ENCODE peak calls at places on chromosomes 12 and 14, in ten cellular contexts. One of them, this sample, is unnamed.

GRCh38 chr12:98752726-98753125 is 107.6 kb downstream of the APAF1 start:
- DNase-seq in cardiac fibroblast: no peak
- DNase-seq in hepatocyte: no peak
- DNase-seq in foreskin fibroblast: no peak
- DNase-seq in BE2C: no peak
- DNase-seq in keratinocyte: no peak
- DNase-seq in HFFc6: peak
- DNase-seq in epithelial cell of esophagus: peak
- DNase-seq in thoracic aorta: no peak
- DNase-seq in IMR-90: peak
- DNase-seq in this sample: no peak

GRCh38 chr12:104720346-104721064 is 237.6 kb downstream of the SLC41A2 start:
- DNase-seq in epithelial cell of esophagus: no peak
- DNase-seq in keratinocyte: no peak
- DNase-seq in hepatocyte: no peak
- DNase-seq in HFFc6: no peak
- DNase-seq in thoracic aorta: no peak
- DNase-seq in BE2C: no peak
- DNase-seq in foreskin fibroblast: no peak
- DNase-seq in cardiac fibroblast: no peak
- DNase-seq in IMR-90: peak
- DNase-seq in this sample: no peak

GRCh38 chr12:24997970-24998582 is 49.2 kb upstream of the BCAT1 start:
- DNase-seq in epithelial cell of esophagus: no peak
- DNase-seq in hepatocyte: no peak
- DNase-seq in cardiac fibroblast: peak
- DNase-seq in IMR-90: peak
- DNase-seq in thoracic aorta: no peak
- DNase-seq in keratinocyte: peak
- DNase-seq in HFFc6: peak
- DNase-seq in foreskin fibroblast: peak
- DNase-seq in BE2C: no peak
- DNase-seq in this sample: no peak

GRCh38 chr12:49810159-49810459 is 18.1 kb downstream of the NCKAP5L start:
- DNase-seq in foreskin fibroblast: no peak
- DNase-seq in epithelial cell of esophagus: no peak
- DNase-seq in HFFc6: no peak
- DNase-seq in keratinocyte: no peak
- DNase-seq in IMR-90: no peak
- DNase-seq in hepatocyte: no peak
- DNase-seq in BE2C: no peak
- DNase-seq in cardiac fibroblast: no peak
- DNase-seq in thoracic aorta: no peak
- DNase-seq in this sample: no peak

GRCh38 chr12:94941440-94941862 is 62.0 kb downstream of the NDUFA12 start:
- DNase-seq in thoracic aorta: peak
- DNase-seq in BE2C: peak
- DNase-seq in keratinocyte: peak
- DNase-seq in cardiac fibroblast: peak
- DNase-seq in foreskin fibroblast: peak
- DNase-seq in IMR-90: peak
- DNase-seq in HFFc6: peak
- DNase-seq in hepatocyte: peak
- DNase-seq in epithelial cell of esophagus: peak
- DNase-seq in this sample: peak

GRCh38 chr12:54958048-54958658 is 26.4 kb downstream of the TESPA1 start:
- DNase-seq in keratinocyte: peak
- DNase-seq in foreskin fibroblast: peak
- DNase-seq in HFFc6: peak
- DNase-seq in BE2C: peak
- DNase-seq in IMR-90: peak
- DNase-seq in thoracic aorta: no peak
- DNase-seq in epithelial cell of esophagus: peak
- DNase-seq in hepatocyte: peak
- DNase-seq in cardiac fibroblast: peak
- DNase-seq in this sample: peak

GRCh38 chr12:108807996-108808725 is 49.2 kb downstream of the SSH1 start:
- DNase-seq in cardiac fibroblast: no peak
- DNase-seq in epithelial cell of esophagus: no peak
- DNase-seq in hepatocyte: no peak
- DNase-seq in thoracic aorta: no peak
- DNase-seq in HFFc6: no peak
- DNase-seq in foreskin fibroblast: no peak
- DNase-seq in keratinocyte: no peak
- DNase-seq in IMR-90: no peak
- DNase-seq in BE2C: no peak
- DNase-seq in this sample: no peak

GRCh38 chr14:56887211-56887610 is 76.9 kb upstream of the OTX2 start:
- DNase-seq in cardiac fibroblast: no peak
- DNase-seq in hepatocyte: no peak
- DNase-seq in thoracic aorta: no peak
- DNase-seq in epithelial cell of esophagus: no peak
- DNase-seq in IMR-90: no peak
- DNase-seq in BE2C: no peak
- DNase-seq in HFFc6: no peak
- DNase-seq in keratinocyte: no peak
- DNase-seq in foreskin fibroblast: no peak
- DNase-seq in this sample: no peak

GRCh38 chr12:95083471-95083870 is 10.1 kb upstream of the NR2C1 start:
- DNase-seq in cardiac fibroblast: peak
- DNase-seq in hepatocyte: no peak
- DNase-seq in keratinocyte: no peak
- DNase-seq in thoracic aorta: no peak
- DNase-seq in IMR-90: peak
- DNase-seq in BE2C: no peak
- DNase-seq in HFFc6: peak
- DNase-seq in epithelial cell of esophagus: no peak
- DNase-seq in foreskin fibroblast: no peak
- DNase-seq in this sample: no peak

DNA sequence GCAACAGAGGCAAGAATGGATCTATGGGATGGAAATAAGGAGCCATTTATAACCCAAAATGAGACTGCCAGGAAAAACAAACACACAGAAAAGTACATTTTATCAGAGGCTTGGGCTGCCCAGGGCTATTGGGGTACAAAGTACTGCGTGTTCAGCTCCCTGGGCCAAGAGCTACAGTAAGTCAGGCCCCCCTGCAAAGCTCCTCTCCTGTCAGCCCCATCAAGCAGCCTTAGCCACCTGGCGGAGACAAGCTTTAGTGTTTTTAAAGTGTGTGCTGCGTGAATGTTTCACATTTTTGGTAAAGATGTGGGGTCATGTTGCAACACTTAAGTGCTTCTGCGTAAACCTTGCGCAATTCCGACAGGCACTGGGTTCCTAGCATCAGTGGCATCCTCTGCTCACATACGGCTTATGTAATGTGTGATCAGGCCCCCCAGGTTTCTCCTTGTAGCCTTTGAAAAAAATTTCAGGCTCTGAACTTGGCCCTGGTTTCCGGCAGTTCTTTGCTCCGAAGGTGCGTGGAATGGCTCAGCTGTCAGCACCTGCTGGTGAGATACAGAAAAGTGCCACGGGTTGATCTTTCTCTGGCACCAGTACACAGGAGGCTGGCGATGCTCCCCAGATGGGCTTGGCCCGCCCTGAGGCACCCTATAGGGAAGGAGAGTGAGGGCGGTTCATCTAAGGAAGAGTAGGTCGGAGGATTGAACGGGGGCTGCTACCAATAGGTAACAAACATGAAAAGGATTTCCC is 198.7 kb upstream of the EEA1 start:
- DNase-seq in foreskin fibroblast: peak
- DNase-seq in HFFc6: peak
- DNase-seq in IMR-90: peak
- DNase-seq in thoracic aorta: peak
- DNase-seq in cardiac fibroblast: peak
- DNase-seq in keratinocyte: no peak
- DNase-seq in hepatocyte: peak
- DNase-seq in epithelial cell of esophagus: peak
- DNase-seq in BE2C: peak
- DNase-seq in this sample: peak
- TF ChIP-seq CTCF in foreskin fibroblast: no peak
- TF ChIP-seq CTCF in HFFc6: peak
- TF ChIP-seq CTCF in IMR-90: peak
- TF ChIP-seq CTCF in thoracic aorta: peak
- TF ChIP-seq CTCF in cardiac fibroblast: peak
- TF ChIP-seq CTCF in keratinocyte: peak
- TF ChIP-seq CTCF in hepatocyte: peak
- TF ChIP-seq CTCF in epithelial cell of esophagus: peak
- TF ChIP-seq CTCF in BE2C: no peak
- TF ChIP-seq CTCF in this sample: peak

GRCh38 chr14:22106700-22107697 is 433.4 kb upstream of the OR4E1 start:
- DNase-seq in hepatocyte: no peak
- DNase-seq in HFFc6: no peak
- DNase-seq in cardiac fibroblast: no peak
- DNase-seq in IMR-90: peak
- DNase-seq in keratinocyte: peak
- DNase-seq in foreskin fibroblast: no peak
- DNase-seq in thoracic aorta: no peak
- DNase-seq in BE2C: no peak
- DNase-seq in epithelial cell of esophagus: peak
- DNase-seq in this sample: peak

GRCh38 chr14:22113401-22113800 is 439.8 kb upstream of the OR4E1 start:
- DNase-seq in thoracic aorta: no peak
- DNase-seq in hepatocyte: no peak
- DNase-seq in epithelial cell of esophagus: no peak
- DNase-seq in BE2C: no peak
- DNase-seq in foreskin fibroblast: no peak
- DNase-seq in keratinocyte: no peak
- DNase-seq in HFFc6: no peak
- DNase-seq in cardiac fibroblast: no peak
- DNase-seq in IMR-90: no peak
- DNase-seq in this sample: no peak

GRCh38 chr14:22107734-22108133 is 434.1 kb upstream of the OR4E1 start:
- DNase-seq in BE2C: no peak
- DNase-seq in epithelial cell of esophagus: no peak
- DNase-seq in IMR-90: no peak
- DNase-seq in keratinocyte: no peak
- DNase-seq in HFFc6: no peak
- DNase-seq in thoracic aorta: no peak
- DNase-seq in cardiac fibroblast: no peak
- DNase-seq in foreskin fibroblast: no peak
- DNase-seq in hepatocyte: no peak
- DNase-seq in this sample: no peak

GRCh38 chr14:22112004-22112403 is 438.4 kb upstream of the OR4E1 start:
- DNase-seq in HFFc6: no peak
- DNase-seq in IMR-90: no peak
- DNase-seq in BE2C: peak
- DNase-seq in foreskin fibroblast: no peak
- DNase-seq in epithelial cell of esophagus: peak
- DNase-seq in cardiac fibroblast: no peak
- DNase-seq in hepatocyte: peak
- DNase-seq in keratinocyte: no peak
- DNase-seq in thoracic aorta: no peak
- DNase-seq in this sample: peak
- TF ChIP-seq CTCF in HFFc6: peak
- TF ChIP-seq CTCF in IMR-90: peak
- TF ChIP-seq CTCF in BE2C: peak
- TF ChIP-seq CTCF in foreskin fibroblast: peak
- TF ChIP-seq CTCF in epithelial cell of esophagus: peak
- TF ChIP-seq CTCF in cardiac fibroblast: peak
- TF ChIP-seq CTCF in hepatocyte: peak
- TF ChIP-seq CTCF in keratinocyte: peak
- TF ChIP-seq CTCF in thoracic aorta: no peak
- TF ChIP-seq CTCF in this sample: peak

GRCh38 chr12:14770495-14771313 is 32.6 kb downstream of the WBP11 start:
- DNase-seq in epithelial cell of esophagus: peak
- DNase-seq in foreskin fibroblast: peak
- DNase-seq in keratinocyte: peak
- DNase-seq in cardiac fibroblast: peak
- DNase-seq in hepatocyte: peak
- DNase-seq in BE2C: peak
- DNase-seq in HFFc6: peak
- DNase-seq in thoracic aorta: peak
- DNase-seq in IMR-90: peak
- DNase-seq in this sample: peak

GRCh38 chr12:14771651-14772137 is 31.6 kb downstream of the WBP11 start:
- DNase-seq in BE2C: no peak
- DNase-seq in foreskin fibroblast: no peak
- DNase-seq in epithelial cell of esophagus: no peak
- DNase-seq in hepatocyte: no peak
- DNase-seq in IMR-90: no peak
- DNase-seq in cardiac fibroblast: no peak
- DNase-seq in HFFc6: no peak
- DNase-seq in keratinocyte: no peak
- DNase-seq in thoracic aorta: no peak
- DNase-seq in this sample: no peak

GRCh38 chr12:14769462-14769836 is 33.8 kb downstream of the WBP11 start:
- DNase-seq in BE2C: peak
- DNase-seq in HFFc6: no peak
- DNase-seq in hepatocyte: peak
- DNase-seq in IMR-90: peak
- DNase-seq in epithelial cell of esophagus: no peak
- DNase-seq in foreskin fibroblast: peak
- DNase-seq in keratinocyte: no peak
- DNase-seq in cardiac fibroblast: peak
- DNase-seq in thoracic aorta: no peak
- DNase-seq in this sample: no peak

GRCh38 chr12:14768823-14769405 is 34.4 kb downstream of the WBP11 start:
- DNase-seq in IMR-90: peak
- DNase-seq in HFFc6: no peak
- DNase-seq in BE2C: no peak
- DNase-seq in thoracic aorta: peak
- DNase-seq in foreskin fibroblast: peak
- DNase-seq in hepatocyte: peak
- DNase-seq in keratinocyte: no peak
- DNase-seq in cardiac fibroblast: peak
- DNase-seq in epithelial cell of esophagus: peak
- DNase-seq in this sample: no peak

DNA sequence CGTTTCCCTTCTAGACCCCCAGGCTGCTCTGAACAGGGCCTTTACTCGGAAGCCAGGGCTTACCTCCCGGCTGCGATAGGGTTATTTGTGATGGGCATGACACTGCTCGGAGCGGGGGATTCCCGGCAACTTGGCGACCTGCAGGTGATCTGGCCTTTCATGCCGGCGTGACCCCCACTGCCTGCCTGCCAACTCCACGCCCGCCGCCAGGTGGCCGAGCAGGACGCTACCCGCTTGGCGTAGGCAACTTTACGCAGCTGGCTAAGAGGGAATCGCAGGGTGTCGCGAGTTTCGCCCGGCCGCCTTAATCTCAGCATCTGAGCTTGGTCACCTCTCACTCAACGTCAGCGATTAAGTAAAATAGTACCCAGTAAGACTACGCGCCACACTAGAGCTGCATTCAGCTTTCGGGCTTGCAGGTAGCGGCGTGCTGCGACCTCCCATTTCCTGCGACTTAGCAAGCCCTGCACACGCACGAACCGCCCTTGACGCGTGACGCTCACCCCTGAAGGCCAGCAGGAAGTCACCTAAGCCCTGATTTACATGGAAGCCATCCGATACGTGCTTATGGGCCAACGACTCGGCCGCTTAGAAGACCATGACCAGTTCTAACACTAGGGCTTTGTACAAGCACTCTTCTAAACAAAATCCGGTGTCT is 33.3 kb downstream of the WBP11 start:
- DNase-seq in cardiac fibroblast: peak
- DNase-seq in BE2C: peak
- DNase-seq in keratinocyte: no peak
- DNase-seq in HFFc6: peak
- DNase-seq in IMR-90: peak
- DNase-seq in hepatocyte: peak
- DNase-seq in thoracic aorta: peak
- DNase-seq in epithelial cell of esophagus: peak
- DNase-seq in foreskin fibroblast: peak
- DNase-seq in this sample: peak
- TF ChIP-seq CTCF in cardiac fibroblast: peak
- TF ChIP-seq CTCF in BE2C: peak
- TF ChIP-seq CTCF in keratinocyte: peak
- TF ChIP-seq CTCF in HFFc6: peak
- TF ChIP-seq CTCF in IMR-90: peak
- TF ChIP-seq CTCF in hepatocyte: peak
- TF ChIP-seq CTCF in thoracic aorta: peak
- TF ChIP-seq CTCF in epithelial cell of esophagus: peak
- TF ChIP-seq CTCF in foreskin fibroblast: peak
- TF ChIP-seq CTCF in this sample: peak

GRCh38 chr14:77804592-77804991 is 4.7 kb downstream of the ADCK1 start:
- DNase-seq in thoracic aorta: no peak
- DNase-seq in cardiac fibroblast: peak
- DNase-seq in IMR-90: no peak
- DNase-seq in HFFc6: no peak
- DNase-seq in foreskin fibroblast: no peak
- DNase-seq in epithelial cell of esophagus: peak
- DNase-seq in hepatocyte: no peak
- DNase-seq in keratinocyte: peak
- DNase-seq in BE2C: no peak
- DNase-seq in this sample: no peak
- TF ChIP-seq CTCF in thoracic aorta: no peak
- TF ChIP-seq CTCF in cardiac fibroblast: peak
- TF ChIP-seq CTCF in IMR-90: peak
- TF ChIP-seq CTCF in HFFc6: peak
- TF ChIP-seq CTCF in foreskin fibroblast: peak
- TF ChIP-seq CTCF in epithelial cell of esophagus: peak
- TF ChIP-seq CTCF in hepatocyte: peak
- TF ChIP-seq CTCF in keratinocyte: peak
- TF ChIP-seq CTCF in BE2C: peak
- TF ChIP-seq CTCF in this sample: no peak

This sample was measured in RWPE1.